ENCODE peak calls at places on chromosomes 6 and 20, in six cellular contexts. W is cardiac fibroblast, V is posterior vena cava, R is H9, O is AG04450, I is OCI-M1. Q is an unnamed sample.

GRCh38 chr6:163337958-163338357 is 76.6 kb upstream of the QKI start:
- DNase-seq in O (no peak), W (no peak), R (no peak), I (no peak), V (no peak), Q (no peak)

GRCh38 chr20:23652371-23652770 is 14.6 kb upstream of the CST3 start:
- DNase-seq in R (no peak), I (no peak), O (no peak), V (no peak), W (no peak), Q (no peak)

GRCh38 chr6:52548353-52548713 is 28.5 kb downstream of the TRAM2 start:
- DNase-seq in R (no peak), V (no peak), I (no peak), W (no peak), O (no peak), Q (no peak)

GRCh38 chr20:53580376-53581111 is 13.1 kb downstream of the ZNF217 start:
- DNase-seq in O (no peak), W (no peak), V (peak; percentile 20), R (no peak), I (no peak), Q (no peak)

GRCh38 chr20:43942661-43943285 is 28.1 kb downstream of the TOX2 start:
- DNase-seq in V (peak; percentile 65), O (no peak), I (peak; percentile 72), R (no peak), W (peak; percentile 82), Q (no peak)

GRCh38 chr6:28000351-28001045 is 43.5 kb downstream of the OR2B6 start:
- DNase-seq in R (no peak), O (no peak), I (no peak), W (no peak), V (no peak), Q (no peak)

GRCh38 chr6:39231844-39232243 is 2.6 kb upstream of the KCNK5 start:
- DNase-seq in R (peak; percentile 79), I (no peak), V (peak; percentile 12), O (no peak), W (no peak), Q (no peak)

GRCh38 chr6:34912715-34913464 is 23.8 kb downstream of the ANKS1A start:
- DNase-seq in W (peak; percentile 32), I (peak; percentile 28), V (no peak), O (peak; percentile 53), R (no peak), Q (no peak)

GRCh38 chr6:151060096-151060741 is 179.5 kb upstream of the AKAP12 start:
- DNase-seq in V (no peak), W (peak; percentile 77), O (peak; percentile 71), I (no peak), R (no peak), Q (no peak)

GRCh38 chr6:119312875-119313338 is 36.7 kb downstream of the MAN1A1 start:
- DNase-seq in O (no peak), I (peak; percentile 91), V (no peak), R (no peak), W (no peak), Q (no peak)

GRCh38 chr20:40073535-40074111 is 615.4 kb downstream of the MAFB start:
- DNase-seq in W (no peak), R (peak; percentile 86), I (no peak), O (no peak), V (no peak), Q (no peak)

GRCh38 chr20:49938173-49939163 is 2.3 kb downstream of the RNF114 start:
- DNase-seq in R (no peak), O (peak; percentile 65), W (peak; percentile 85), V (peak; percentile 85), I (no peak), Q (peak; percentile 32)

GRCh38 chr6:118712955-118713354 is 61.6 kb upstream of the CEP85L start:
- DNase-seq in R (no peak), W (peak; percentile 45), O (no peak), V (no peak), I (no peak), Q (no peak)

GRCh38 chr20:32135983-32136515 is 26.5 kb downstream of the TM9SF4 start:
- DNase-seq in R (no peak), W (no peak), I (no peak), V (no peak), O (no peak), Q (no peak)

GRCh38 chr6:30518505-30518850 is 29.2 kb downstream of the HLA-E start:
- DNase-seq in W (no peak), R (no peak), V (no peak), I (no peak), O (no peak), Q (no peak)

GRCh38 chr6:20660534-20660933 is 126.3 kb downstream of the CDKAL1 start:
- DNase-seq in W (no peak), V (no peak), R (no peak), O (no peak), I (no peak), Q (no peak)

GRCh38 chr6:4940416-4940815 is 63.4 kb downstream of the RPP40 start:
- DNase-seq in W (no peak), O (no peak), I (no peak), V (no peak), R (no peak), Q (no peak)

GRCh38 chr6:122673345-122673961 is 63.2 kb downstream of the PKIB start:
- DNase-seq in V (no peak), W (no peak), R (no peak), I (peak; percentile 65), O (no peak), Q (no peak)

GRCh38 chr20:57391439-57392129 is 388 bp downstream of the RBM38 start:
- DNase-seq in I (peak; percentile 38), W (peak; percentile 15), R (no peak), V (peak; percentile 81), O (no peak), Q (peak; percentile 77)

GRCh38 chr6:35596448-35597442 is 84.0 kb upstream of the TULP1 start:
- DNase-seq in V (no peak), O (peak; percentile 46), W (peak; percentile 91), R (no peak), I (no peak), Q (no peak)

GRCh38 chr20:46022411-46023147 is 6.4 kb upstream of the SLC12A5 start:
- DNase-seq in V (peak; percentile 87), I (peak; percentile 77), O (no peak), R (peak; percentile 78), W (peak; percentile 32), Q (no peak)

GRCh38 chr20:1819311-1820136 is 75.7 kb upstream of the SIRPA start:
- DNase-seq in W (no peak), R (no peak), I (peak; percentile 51), O (no peak), V (no peak), Q (no peak)

GRCh38 chr6:100226811-100227210 is 232.8 kb upstream of the MCHR2 start:
- DNase-seq in O (no peak), V (no peak), I (no peak), R (no peak), W (no peak), Q (no peak)

GRCh38 chr6:31572041-31572911 is at the start of gene LTA:
- DNase-seq in R (no peak), I (no peak), W (no peak), O (no peak), V (no peak), Q (no peak)

GRCh38 chr20:48898896-48899513 is 22.5 kb upstream of the ARFGEF2 start:
- DNase-seq in R (no peak), I (no peak), O (no peak), V (no peak), W (no peak), Q (peak; percentile 41)

GRCh38 chr6:16985484-16986284 is 116.2 kb upstream of the STMND1 start:
- DNase-seq in R (no peak), V (no peak), W (peak; percentile 60), I (no peak), O (peak; percentile 69), Q (no peak)

GRCh38 chr20:1883986-1884385 is 11.2 kb upstream of the SIRPA start:
- DNase-seq in O (no peak), W (no peak), R (no peak), I (no peak), V (no peak), Q (peak; percentile 52)

GRCh38 chr20:62642666-62643520 is 590 bp downstream of the SLCO4A1 start:
- DNase-seq in O (no peak), W (no peak), I (peak; percentile 6), V (peak; percentile 87), R (peak; percentile 49), Q (no peak)

GRCh38 chr6:88119769-88120168 is 46.4 kb downstream of the CNR1 start:
- DNase-seq in W (no peak), I (peak; percentile 57), R (no peak), O (no peak), V (no peak), Q (no peak)

GRCh38 chr6:11218827-11219826 is 13.3 kb downstream of the NEDD9 start:
- DNase-seq in W (peak; percentile 89), R (no peak), V (no peak), O (no peak), I (peak; percentile 27), Q (no peak)

GRCh38 chr6:53306819-53307347 is 41.9 kb downstream of the ELOVL5 start:
- DNase-seq in R (no peak), O (no peak), I (no peak), W (no peak), V (no peak), Q (no peak)

GRCh38 chr6:151317995-151318365 is 73.4 kb downstream of the ZBTB2 start:
- DNase-seq in R (no peak), I (no peak), V (no peak), W (no peak), O (no peak), Q (no peak)

GRCh38 chr6:137370871-137371633 is 123.1 kb downstream of the OLIG3 start:
- DNase-seq in R (no peak), W (no peak), I (no peak), V (no peak), O (no peak), Q (no peak)

GRCh38 chr6:3510617-3511016 is 53.8 kb upstream of the SLC22A23 start:
- DNase-seq in I (no peak), W (no peak), V (no peak), O (no peak), R (no peak), Q (no peak)

GRCh38 chr6:16319813-16320532 is 81.6 kb downstream of the GMPR start:
- DNase-seq in W (peak; percentile 89), O (peak; percentile 83), R (no peak), V (peak; percentile 87), I (peak; percentile 94), Q (no peak)

GRCh38 chr20:57620999-57621398 is 773 bp upstream of the ZBP1 start:
- DNase-seq in V (peak; percentile 76), O (no peak), I (no peak), R (no peak), W (no peak), Q (no peak)

Q was measured in chondrocyte.